ENCODE peak calls at places on chromosomes 13 and 19, in ten cellular contexts. A is immature natural killer cell; F is DMS 273 treated with DMSO at 0.1 percent for 48 hours; D is NCI-H2081; P is right cardiac atrium; V is HTR-8/SVneo; N is mucosa of descending colon; U is heart right ventricle; R is HuH-7.5; Y is stimulated activated CD4-positive, alpha-beta T cell treated with anti-CD3 and anti-CD28 coated beads, Interleukin-2, amount 100 ng/mL, for 48 hours. K is an unnamed sample.

GRCh38 chr13:26707122-26708006 is 53.2 kb downstream of the GPR12 start:
- DNase-seq in Y (peak; percentile 29), F (no peak), V (peak; percentile 50), D (peak; percentile 43), R (peak; percentile 41), A (peak; percentile 61), P (no peak), U (peak; percentile 36), N (no peak), K (no peak)

GRCh38 chr19:47427241-47428176 is 8.2 kb upstream of the MEIS3 start:
- DNase-seq in R (peak; percentile 96), D (peak; percentile 67), V (peak; percentile 86), N (peak; percentile 68), U (peak; percentile 39), F (peak; percentile 47), Y (peak; percentile 78), A (peak; percentile 63), P (peak; percentile 44), K (peak; percentile 14)

GRCh38 chr19:29324717-29325116 is 111.8 kb upstream of the UQCRFS1 start:
- DNase-seq in Y (no peak), D (no peak), F (no peak), U (no peak), A (no peak), V (no peak), N (no peak), R (no peak), P (no peak), K (no peak)

GRCh38 chr19:18457478-18458331 is 19.8 kb upstream of the ISYNA1 start:
- DNase-seq in R (no peak), A (no peak), N (no peak), P (no peak), F (no peak), Y (no peak), D (no peak), V (no peak), U (no peak), K (no peak)

GRCh38 chr19:15154002-15154612 is 46.7 kb downstream of the NOTCH3 start:
- DNase-seq in N (peak; percentile 39), F (no peak), D (peak; percentile 12), V (no peak), P (no peak), R (peak; percentile 68), Y (peak; percentile 21), A (peak; percentile 23), U (no peak), K (no peak)

GRCh38 chr19:55230780-55231179 is 2.2 kb upstream of the TMEM86B start:
- DNase-seq in U (no peak), D (no peak), R (no peak), A (no peak), F (no peak), V (no peak), Y (no peak), N (no peak), P (no peak), K (no peak)

GRCh38 chr13:37364024-37364423 is 234.5 kb downstream of the POSTN start:
- DNase-seq in N (no peak), Y (no peak), P (no peak), R (no peak), A (no peak), D (no peak), U (no peak), F (no peak), V (no peak), K (no peak)

GRCh38 chr19:18590273-18591272 is 2.0 kb downstream of the REX1BD start:
- DNase-seq in N (no peak), F (no peak), P (no peak), U (no peak), Y (no peak), A (no peak), V (no peak), R (no peak), D (no peak), K (no peak)

GRCh38 chr13:38685974-38686571 is 804 bp upstream of the FREM2 start:
- DNase-seq in R (no peak), A (no peak), Y (no peak), N (peak; percentile 50), U (no peak), P (no peak), D (peak; percentile 33), F (no peak), V (peak; percentile 1), K (no peak)

GRCh38 chr13:100625447-100625846 is 36.9 kb upstream of the GGACT start:
- DNase-seq in N (no peak), R (no peak), F (no peak), A (no peak), P (no peak), U (no peak), Y (no peak), V (no peak), D (no peak), K (no peak)

GRCh38 chr19:10417598-10418280 is 2.6 kb upstream of the PDE4A start:
- DNase-seq in Y (no peak), F (peak; percentile 68), R (peak; percentile 35), A (no peak), P (no peak), N (no peak), V (no peak), D (no peak), U (no peak), K (no peak)

GRCh38 chr19:35755550-35756371 is 1.1 kb downstream of the HSPB6 start:
- DNase-seq in P (peak; percentile 94), V (no peak), N (peak; percentile 82), R (no peak), Y (peak; percentile 54), F (no peak), U (peak; percentile 88), D (no peak), A (no peak), K (no peak)

GRCh38 chr19:13356686-13357280 is 149.5 kb downstream of the CACNA1A start:
- DNase-seq in Y (no peak), V (no peak), N (no peak), U (no peak), D (no peak), F (no peak), A (no peak), P (no peak), R (no peak), K (no peak)

GRCh38 chr13:29607465-29607864 is 12.0 kb upstream of the SLC7A1 start:
- DNase-seq in D (no peak), R (no peak), V (no peak), F (no peak), N (no peak), Y (no peak), P (no peak), U (no peak), A (no peak), K (no peak)

GRCh38 chr13:97912139-97912535 is 41.3 kb upstream of the IPO5 start:
- DNase-seq in F (no peak), P (no peak), V (no peak), Y (no peak), R (no peak), N (no peak), A (no peak), U (no peak), D (no peak), K (no peak)

GRCh38 chr19:2041686-2042484 is 9.2 kb downstream of the MKNK2 start:
- DNase-seq in F (peak; percentile 89), V (peak; percentile 61), P (peak; percentile 98), D (peak; percentile 96), A (peak; percentile 100), Y (peak; percentile 99), N (peak; percentile 100), R (no peak), U (peak; percentile 95), K (peak; percentile 93)

GRCh38 chr19:48715276-48715675 is 4.2 kb downstream of the MAMSTR start:
- DNase-seq in V (no peak), Y (no peak), P (peak; percentile 42), R (no peak), D (no peak), A (no peak), N (no peak), U (peak; percentile 32), F (no peak), K (no peak)

GRCh38 chr13:50552424-50552966 is 291.0 kb downstream of the DLEU7 start:
- DNase-seq in V (no peak), P (no peak), F (no peak), A (no peak), D (no peak), R (no peak), N (no peak), Y (no peak), U (no peak), K (no peak)

GRCh38 chr13:77516342-77516789 is 19.1 kb upstream of the SCEL start:
- DNase-seq in R (no peak), Y (no peak), U (no peak), F (no peak), P (no peak), D (no peak), A (no peak), N (no peak), V (no peak), K (no peak)

GRCh38 chr13:37070956-37071355 is 11.5 kb upstream of the SUPT20H start:
- DNase-seq in R (no peak), V (no peak), D (no peak), A (no peak), Y (no peak), F (no peak), P (no peak), U (no peak), N (no peak), K (peak; percentile 29)

GRCh38 chr13:60627071-60627686 is 230.2 kb downstream of the TDRD3 start:
- DNase-seq in U (peak; percentile 6), N (no peak), V (peak; percentile 23), Y (no peak), D (peak; percentile 7), A (no peak), F (no peak), R (peak; percentile 5), P (no peak), K (no peak)

GRCh38 chr13:21034602-21035190 is 26.7 kb downstream of the LATS2 start:
- DNase-seq in U (peak; percentile 50), F (no peak), A (peak; percentile 11), Y (no peak), R (no peak), D (no peak), P (no peak), N (no peak), V (no peak), K (no peak)

GRCh38 chr13:107883561-107884175 is 331.7 kb downstream of the LIG4 start:
- DNase-seq in N (no peak), F (no peak), Y (no peak), U (no peak), A (no peak), D (no peak), P (no peak), R (no peak), V (peak; percentile 40), K (no peak)

GRCh38 chr13:110408286-110408685 is 101.2 kb downstream of the COL4A2 start:
- DNase-seq in U (no peak), Y (no peak), P (no peak), F (no peak), A (no peak), V (no peak), D (no peak), N (no peak), R (no peak), K (no peak)

GRCh38 chr19:15323496-15324235 is 8.7 kb downstream of the BRD4 start:
- DNase-seq in A (no peak), V (no peak), N (peak; percentile 58), P (peak; percentile 73), U (peak; percentile 38), F (no peak), R (no peak), Y (no peak), D (no peak), K (no peak)

GRCh38 chr19:48568345-48568886 is 16.4 kb downstream of the SULT2B1 start:
- DNase-seq in Y (no peak), P (peak; percentile 93), D (no peak), A (no peak), F (peak; percentile 81), V (peak; percentile 86), U (peak; percentile 80), N (peak; percentile 69), R (no peak), K (peak; percentile 66)

GRCh38 chr19:19464339-19465098 is 50.8 kb downstream of the TSSK6 start:
- DNase-seq in N (no peak), F (no peak), U (no peak), Y (no peak), V (no peak), A (no peak), R (no peak), P (no peak), D (no peak), K (peak; percentile 56)